ENCODE peak calls at places on chromosomes 13 and 19, in six cellular contexts. Z is NCI-H1694 treated with DMSO at 0.1 percent for 48 hours; V is stimulated activated CD8-positive, alpha-beta memory T cell treated with anti-CD3 and anti-CD28 coated beads, Interleukin-2, amount 100 ng/mL, for 1 hour; M is neural crest cell; T is hepatocyte; J is hypothalamus. W is an unnamed sample.

GRCh38 chr19:37304190-37304883 is 66.6 kb upstream of the ZNF527 start:
- DNase-seq in Z (no peak), V (no peak), M (peak), T (peak), J (no peak), W (peak)

GRCh38 chr19:28289294-28290063 is 923.5 kb downstream of the UQCRFS1 start:
- DNase-seq in Z (peak), V (no peak), M (no peak), T (peak), J (peak), W (peak)

GRCh38 chr19:4425531-4425930 is 23.1 kb downstream of the CHAF1A start:
- DNase-seq in Z (no peak), V (no peak), M (no peak), T (no peak), J (no peak), W (no peak)

GRCh38 chr13:44373601-44374347 is at the start of gene SERP2:
- DNase-seq in Z (no peak), V (no peak), M (peak), T (peak), J (no peak), W (peak)

GRCh38 chr13:34308725-34309124 is 490.8 kb downstream of the RFC3 start:
- DNase-seq in Z (no peak), V (no peak), M (no peak), T (no peak), J (no peak), W (no peak)

GRCh38 chr13:36915106-36915505 is 4.9 kb downstream of the SMAD9 start:
- DNase-seq in Z (no peak), V (no peak), M (no peak), T (no peak), J (no peak), W (no peak)

GRCh38 chr19:15330801-15331418 is 1.4 kb downstream of the BRD4 start:
- DNase-seq in Z (no peak), V (no peak), M (no peak), T (peak), J (peak), W (no peak)

GRCh38 chr13:112142401-112142930 is 75.5 kb downstream of the SOX1 start:
- DNase-seq in Z (no peak), V (no peak), M (no peak), T (no peak), J (no peak), W (no peak)

GRCh38 chr19:55213547-55213946 is 4.2 kb upstream of the PTPRH start:
- DNase-seq in Z (no peak), V (no peak), M (no peak), T (no peak), J (no peak), W (no peak)

GRCh38 chr19:22144394-22144793 is 52.4 kb downstream of the ZNF676 start:
- DNase-seq in Z (no peak), V (no peak), M (no peak), T (no peak), J (no peak), W (no peak)

GRCh38 chr13:74230984-74231443 is 96.8 kb upstream of the KLF12 start:
- DNase-seq in Z (no peak), V (no peak), M (no peak), T (no peak), J (no peak), W (no peak)

GRCh38 chr13:42696191-42696590 is 85.2 kb upstream of the FAM216B start:
- DNase-seq in Z (peak), V (no peak), M (no peak), T (peak), J (no peak), W (no peak)

GRCh38 chr13:99690426-99691189 is 189.3 kb downstream of the TM9SF2 start:
- DNase-seq in Z (no peak), V (no peak), M (no peak), T (no peak), J (no peak), W (no peak)

GRCh38 chr19:3580156-3580955 is 4.9 kb upstream of the GIPC3 start:
- DNase-seq in Z (no peak), V (no peak), M (no peak), T (no peak), J (no peak), W (no peak)

GRCh38 chr13:111175948-111176347 is 60.8 kb downstream of the ARHGEF7 start:
- DNase-seq in Z (no peak), V (no peak), M (no peak), T (no peak), J (no peak), W (no peak)

GRCh38 chr19:51365211-51366049 is 758 bp downstream of the ETFB start:
- DNase-seq in Z (no peak), V (no peak), M (no peak), T (peak), J (peak), W (peak)

GRCh38 chr19:47310819-47311218 is 1.2 kb downstream of the C5AR1 start:
- DNase-seq in Z (peak), V (no peak), M (no peak), T (peak), J (no peak), W (no peak)

GRCh38 chr19:18699403-18700054 is 16.0 kb downstream of the CRTC1 start:
- DNase-seq in Z (no peak), V (no peak), M (no peak), T (no peak), J (no peak), W (no peak)

GRCh38 chr13:46553521-46553885 is 533 bp downstream of the LRCH1 start:
- DNase-seq in Z (no peak), V (no peak), M (peak), T (no peak), J (no peak), W (no peak)

GRCh38 chr13:41268764-41269163 is 5.4 kb upstream of the MTRF1 start:
- DNase-seq in Z (no peak), V (no peak), M (peak), T (no peak), J (no peak), W (no peak)

GRCh38 chr13:24304620-24305019 is 4.8 kb upstream of the C1QTNF9 start:
- DNase-seq in Z (no peak), V (no peak), M (no peak), T (no peak), J (no peak), W (no peak)

GRCh38 chr19:38733493-38734175 is 10.6 kb downstream of the CAPN12 start:
- DNase-seq in Z (no peak), V (no peak), M (no peak), T (peak), J (no peak), W (no peak)

GRCh38 chr13:37097008-37097579 is 8.4 kb downstream of the CSNK1A1L start:
- DNase-seq in Z (no peak), V (no peak), M (no peak), T (no peak), J (no peak), W (no peak)

GRCh38 chr19:48501961-48502719 is 9.5 kb downstream of the LMTK3 start:
- DNase-seq in Z (peak), V (no peak), M (no peak), T (peak), J (no peak), W (no peak)

GRCh38 chr13:74226791-74227475 is 92.7 kb upstream of the KLF12 start:
- DNase-seq in Z (no peak), V (no peak), M (no peak), T (no peak), J (no peak), W (no peak)

W was measured in cerebellum.